ENCODE peak calls at places on chromosomes 12 and 14, in seven cellular contexts. E is thoracic aorta; F is stimulated activated CD4-positive, alpha-beta T cell treated with anti-CD3 and anti-CD28 coated beads, TNF-alpha, amount 100 ng/mL, for 1 hour; I is SK-MEL-5; H is CD8-positive, alpha-beta memory T cell; K is fibroblast of the conjunctiva; A is NCI-H187. Y is an unnamed sample.

GRCh38 chr12:9796916-9797315 is 30.4 kb upstream of the KLRF1 start:
- DNase-seq in E (no peak), F (no peak), I (no peak), H (no peak), K (no peak), A (no peak), Y (no peak)

GRCh38 chr12:110039085-110039807 is 9.1 kb downstream of the C12orf76 start:
- DNase-seq in E (peak; percentile 10), F (no peak), I (no peak), H (peak; percentile 24), K (peak; percentile 72), A (no peak), Y (no peak)

GRCh38 chr12:75981773-75982564 is 49.6 kb downstream of the PHLDA1 start:
- DNase-seq in E (no peak), F (no peak), I (peak; percentile 81), H (no peak), K (no peak), A (no peak), Y (no peak)

GRCh38 chr14:96579358-96579757 is 77.2 kb downstream of the PAPOLA start:
- DNase-seq in E (no peak), F (no peak), I (no peak), H (no peak), K (no peak), A (no peak), Y (no peak)

GRCh38 chr14:91753501-91754128 is 21.7 kb upstream of the CATSPERB start:
- DNase-seq in E (no peak), F (no peak), I (no peak), H (no peak), K (no peak), A (peak; percentile 22), Y (no peak)

GRCh38 chr12:26869908-26870459 is 37.0 kb upstream of the ITPR2 start:
- DNase-seq in E (no peak), F (no peak), I (no peak), H (no peak), K (no peak), A (no peak), Y (no peak)

GRCh38 chr14:101354726-101355125 is 206.6 kb upstream of the DIO3 start:
- DNase-seq in E (no peak), F (no peak), I (no peak), H (no peak), K (no peak), A (no peak), Y (no peak)

GRCh38 chr14:46058964-46059580 is 592.5 kb downstream of the RPL10L start:
- DNase-seq in E (no peak), F (no peak), I (no peak), H (no peak), K (no peak), A (no peak), Y (no peak)

GRCh38 chr12:52964556-52965336 is 15.8 kb downstream of the KRT18 start:
- DNase-seq in E (no peak), F (no peak), I (no peak), H (no peak), K (no peak), A (no peak), Y (no peak)

GRCh38 chr14:69815556-69815955 is 18.5 kb upstream of the SLC10A1 start:
- DNase-seq in E (no peak), F (no peak), I (no peak), H (no peak), K (no peak), A (no peak), Y (no peak)

GRCh38 chr12:41944241-41944640 is 200.4 kb downstream of the GXYLT1 start:
- DNase-seq in E (no peak), F (no peak), I (no peak), H (no peak), K (no peak), A (no peak), Y (no peak)

GRCh38 chr14:76352639-76353281 is 23.2 kb upstream of the ESRRB start:
- DNase-seq in E (no peak), F (no peak), I (peak; percentile 50), H (peak; percentile 6), K (no peak), A (no peak), Y (peak; percentile 14)

GRCh38 chr12:126784328-126784921 is 1482.5 kb upstream of the TMEM132C start:
- DNase-seq in E (no peak), F (no peak), I (peak; percentile 87), H (peak; percentile 10), K (peak; percentile 1), A (peak; percentile 14), Y (no peak)

GRCh38 chr12:50933459-50934124 is 18.8 kb upstream of the HIGD1C start:
- DNase-seq in E (no peak), F (no peak), I (peak; percentile 13), H (no peak), K (no peak), A (no peak), Y (no peak)

GRCh38 chr14:53956427-53957201 is at the start of gene BMP4:
- DNase-seq in E (peak; percentile 56), F (no peak), I (no peak), H (no peak), K (no peak), A (no peak), Y (peak; percentile 89)

GRCh38 chr14:93010543-93011541 is 87.9 kb downstream of the CHGA start:
- DNase-seq in E (no peak), F (no peak), I (no peak), H (no peak), K (no peak), A (peak; percentile 37), Y (no peak)

GRCh38 chr12:97321640-97322039 is 141.0 kb upstream of the RMST start:
- DNase-seq in E (no peak), F (no peak), I (no peak), H (no peak), K (no peak), A (no peak), Y (no peak)

GRCh38 chr12:87816186-87816585 is 213.0 kb downstream of the C12orf50 start:
- DNase-seq in E (no peak), F (no peak), I (no peak), H (no peak), K (no peak), A (no peak), Y (no peak)

GRCh38 chr12:1811948-1812291 is 8.4 kb upstream of the LRTM2 start:
- DNase-seq in E (no peak), F (no peak), I (no peak), H (no peak), K (no peak), A (no peak), Y (no peak)